ENCODE peak calls at places on chromosome 21, in four cellular contexts. S, D, L and J are unnamed samples.

GRCh38 chr21:21200103-21200938 is 202.1 kb downstream of the NCAM2 start:
- DNase-seq in S (no peak), D (no peak), L (no peak), J (no peak)

GRCh38 chr21:45336870-45337269 is 49.2 kb upstream of the POFUT2 start:
- DNase-seq in S (no peak), D (no peak), L (peak), J (no peak)

GRCh38 chr21:38244885-38245869 is 11.6 kb upstream of the KCNJ15 start:
- DNase-seq in S (no peak), D (peak), L (no peak), J (no peak)

GRCh38 chr21:29641001-29641634 is 298.7 kb downstream of the GRIK1 start:
- DNase-seq in S (no peak), D (no peak), L (no peak), J (no peak)

GRCh38 chr21:35529141-35529863 is 480.2 kb upstream of the RUNX1 start:
- DNase-seq in S (no peak), D (peak), L (no peak), J (no peak)

GRCh38 chr21:36917487-36918158 is 48.8 kb downstream of the HLCS start:
- DNase-seq in S (peak), D (peak), L (peak), J (peak)

GRCh38 chr21:36135391-36136094 is 664 bp downstream of the CBR3 start:
- DNase-seq in S (peak), D (peak), L (peak), J (no peak)

GRCh38 chr21:42002421-42002958 is 7.7 kb downstream of the ZBTB21 start:
- DNase-seq in S (no peak), D (no peak), L (no peak), J (no peak)

GRCh38 chr21:38809170-38809878 is 3.6 kb downstream of the ETS2 start:
- DNase-seq in S (no peak), D (no peak), L (peak), J (no peak)